ENCODE peak calls at places on chromosomes 11 and 22, in six cellular contexts. One of them, this sample, is unnamed.

GRCh38 chr11:109960831-109961230 is 132.4 kb upstream of the ZC3H12C start:
- DNase-seq in effector CD4-positive, alpha-beta T cell: no peak
- DNase-seq in NCI-H2171: no peak
- DNase-seq in endothelial cell: no peak
- DNase-seq in IMR-90: peak; percentile 79
- DNase-seq in head of caudate nucleus: no peak
- DNase-seq in this sample: no peak

GRCh38 chr22:19658967-19659804 is 55.1 kb upstream of the SEPTIN5 start:
- DNase-seq in NCI-H2171: no peak
- DNase-seq in endothelial cell: no peak
- DNase-seq in effector CD4-positive, alpha-beta T cell: no peak
- DNase-seq in IMR-90: no peak
- DNase-seq in head of caudate nucleus: peak; percentile 25
- DNase-seq in this sample: peak; percentile 30

GRCh38 chr11:121645596-121645995 is 192.8 kb upstream of the SORL1-AS1 start:
- DNase-seq in effector CD4-positive, alpha-beta T cell: no peak
- DNase-seq in endothelial cell: no peak
- DNase-seq in IMR-90: peak; percentile 68
- DNase-seq in NCI-H2171: no peak
- DNase-seq in head of caudate nucleus: no peak
- DNase-seq in this sample: no peak

GRCh38 chr11:1598816-1599215 is 722 bp upstream of the KRTAP5-2 start:
- DNase-seq in endothelial cell: no peak
- DNase-seq in head of caudate nucleus: no peak
- DNase-seq in IMR-90: no peak
- DNase-seq in NCI-H2171: no peak
- DNase-seq in effector CD4-positive, alpha-beta T cell: no peak
- DNase-seq in this sample: no peak

GRCh38 chr11:120766318-120766717 is 254.8 kb downstream of the GRIK4 start:
- DNase-seq in effector CD4-positive, alpha-beta T cell: no peak
- DNase-seq in NCI-H2171: no peak
- DNase-seq in head of caudate nucleus: no peak
- DNase-seq in IMR-90: no peak
- DNase-seq in endothelial cell: no peak
- DNase-seq in this sample: no peak

GRCh38 chr11:8584511-8584910 is 9.5 kb downstream of the STK33 start:
- DNase-seq in NCI-H2171: no peak
- DNase-seq in head of caudate nucleus: no peak
- DNase-seq in IMR-90: no peak
- DNase-seq in effector CD4-positive, alpha-beta T cell: no peak
- DNase-seq in endothelial cell: no peak
- DNase-seq in this sample: no peak

GRCh38 chr11:3002346-3002745 is 10.2 kb upstream of the NAP1L4 start:
- DNase-seq in effector CD4-positive, alpha-beta T cell: no peak
- DNase-seq in head of caudate nucleus: peak; percentile 37
- DNase-seq in NCI-H2171: no peak
- DNase-seq in endothelial cell: no peak
- DNase-seq in IMR-90: no peak
- DNase-seq in this sample: no peak

GRCh38 chr22:46514592-46515207 is 22.7 kb downstream of the CELSR1 start:
- DNase-seq in NCI-H2171: no peak
- DNase-seq in IMR-90: peak; percentile 69
- DNase-seq in endothelial cell: no peak
- DNase-seq in head of caudate nucleus: no peak
- DNase-seq in effector CD4-positive, alpha-beta T cell: no peak
- DNase-seq in this sample: no peak

GRCh38 chr11:123299721-123300120 is 104.7 kb upstream of the CLMP start:
- DNase-seq in NCI-H2171: no peak
- DNase-seq in IMR-90: no peak
- DNase-seq in head of caudate nucleus: no peak
- DNase-seq in effector CD4-positive, alpha-beta T cell: no peak
- DNase-seq in endothelial cell: no peak
- DNase-seq in this sample: no peak

GRCh38 chr22:21936151-21936778 is 16.4 kb downstream of the PPM1F start:
- DNase-seq in NCI-H2171: no peak
- DNase-seq in effector CD4-positive, alpha-beta T cell: no peak
- DNase-seq in endothelial cell: no peak
- DNase-seq in head of caudate nucleus: peak; percentile 76
- DNase-seq in IMR-90: peak; percentile 16
- DNase-seq in this sample: no peak

GRCh38 chr11:35287491-35287890 is 131.9 kb downstream of the SLC1A2 start:
- DNase-seq in effector CD4-positive, alpha-beta T cell: no peak
- DNase-seq in head of caudate nucleus: no peak
- DNase-seq in IMR-90: no peak
- DNase-seq in endothelial cell: no peak
- DNase-seq in NCI-H2171: no peak
- DNase-seq in this sample: no peak

GRCh38 chr11:1298695-1299492 is 10.5 kb downstream of the TOLLIP start:
- DNase-seq in effector CD4-positive, alpha-beta T cell: no peak
- DNase-seq in endothelial cell: no peak
- DNase-seq in head of caudate nucleus: peak; percentile 83
- DNase-seq in NCI-H2171: no peak
- DNase-seq in IMR-90: peak; percentile 59
- DNase-seq in this sample: no peak

GRCh38 chr11:72932132-72932570 is 117.9 kb downstream of the ATG16L2 start:
- DNase-seq in effector CD4-positive, alpha-beta T cell: no peak
- DNase-seq in head of caudate nucleus: no peak
- DNase-seq in IMR-90: peak; percentile 72
- DNase-seq in endothelial cell: no peak
- DNase-seq in NCI-H2171: no peak
- DNase-seq in this sample: no peak

GRCh38 chr11:30128269-30128932 is 102.4 kb upstream of the FSHB start:
- DNase-seq in IMR-90: peak; percentile 60
- DNase-seq in endothelial cell: no peak
- DNase-seq in head of caudate nucleus: no peak
- DNase-seq in NCI-H2171: no peak
- DNase-seq in effector CD4-positive, alpha-beta T cell: no peak
- DNase-seq in this sample: peak; percentile 18

GRCh38 chr22:33757041-33757440 is 163.2 kb downstream of the LARGE1 start:
- DNase-seq in NCI-H2171: no peak
- DNase-seq in endothelial cell: no peak
- DNase-seq in effector CD4-positive, alpha-beta T cell: no peak
- DNase-seq in head of caudate nucleus: no peak
- DNase-seq in IMR-90: no peak
- DNase-seq in this sample: no peak

GRCh38 chr11:75492181-75492820 is 33.4 kb downstream of the GDPD5 start:
- DNase-seq in IMR-90: peak; percentile 20
- DNase-seq in head of caudate nucleus: no peak
- DNase-seq in effector CD4-positive, alpha-beta T cell: peak; percentile 31
- DNase-seq in endothelial cell: peak; percentile 28
- DNase-seq in NCI-H2171: no peak
- DNase-seq in this sample: no peak

GRCh38 chr11:12165237-12165875 is 55.0 kb downstream of the MICAL2 start:
- DNase-seq in head of caudate nucleus: no peak
- DNase-seq in IMR-90: no peak
- DNase-seq in effector CD4-positive, alpha-beta T cell: no peak
- DNase-seq in NCI-H2171: no peak
- DNase-seq in endothelial cell: no peak
- DNase-seq in this sample: no peak

GRCh38 chr11:66106786-66107599 is 36.9 kb downstream of the PACS1 start:
- DNase-seq in effector CD4-positive, alpha-beta T cell: no peak
- DNase-seq in endothelial cell: no peak
- DNase-seq in IMR-90: no peak
- DNase-seq in NCI-H2171: no peak
- DNase-seq in head of caudate nucleus: no peak
- DNase-seq in this sample: no peak

GRCh38 chr11:28529540-28530410 is 421.6 kb downstream of the METTL15 start:
- DNase-seq in IMR-90: peak; percentile 82
- DNase-seq in NCI-H2171: peak; percentile 2
- DNase-seq in endothelial cell: peak; percentile 15
- DNase-seq in effector CD4-positive, alpha-beta T cell: no peak
- DNase-seq in head of caudate nucleus: no peak
- DNase-seq in this sample: peak; percentile 9

GRCh38 chr11:119727523-119728081 is 1.4 kb downstream of the NECTIN1 start:
- DNase-seq in IMR-90: no peak
- DNase-seq in head of caudate nucleus: peak; percentile 53
- DNase-seq in endothelial cell: peak; percentile 37
- DNase-seq in NCI-H2171: no peak
- DNase-seq in effector CD4-positive, alpha-beta T cell: peak; percentile 12
- DNase-seq in this sample: peak; percentile 45

GRCh38 chr11:20112291-20113146 is 47.8 kb downstream of the DBX1 start:
- DNase-seq in NCI-H2171: peak; percentile 24
- DNase-seq in endothelial cell: no peak
- DNase-seq in effector CD4-positive, alpha-beta T cell: no peak
- DNase-seq in head of caudate nucleus: peak; percentile 81
- DNase-seq in IMR-90: peak; percentile 97
- DNase-seq in this sample: peak; percentile 83

GRCh38 chr11:28701760-28702449 is 593.7 kb downstream of the METTL15 start:
- DNase-seq in NCI-H2171: no peak
- DNase-seq in IMR-90: no peak
- DNase-seq in endothelial cell: no peak
- DNase-seq in effector CD4-positive, alpha-beta T cell: no peak
- DNase-seq in head of caudate nucleus: no peak
- DNase-seq in this sample: no peak

GRCh38 chr11:118705796-118706545 is 26.5 kb upstream of the TREH start:
- DNase-seq in IMR-90: no peak
- DNase-seq in NCI-H2171: no peak
- DNase-seq in head of caudate nucleus: no peak
- DNase-seq in endothelial cell: no peak
- DNase-seq in effector CD4-positive, alpha-beta T cell: no peak
- DNase-seq in this sample: no peak

GRCh38 chr11:75326439-75326810 is 25.0 kb downstream of the ARRB1 start:
- DNase-seq in NCI-H2171: no peak
- DNase-seq in effector CD4-positive, alpha-beta T cell: no peak
- DNase-seq in endothelial cell: no peak
- DNase-seq in head of caudate nucleus: no peak
- DNase-seq in IMR-90: no peak
- DNase-seq in this sample: peak; percentile 39

GRCh38 chr11:76640540-76640939 is 30.0 kb downstream of the LRRC32 start:
- DNase-seq in endothelial cell: peak; percentile 0
- DNase-seq in effector CD4-positive, alpha-beta T cell: no peak
- DNase-seq in NCI-H2171: no peak
- DNase-seq in head of caudate nucleus: peak; percentile 16
- DNase-seq in IMR-90: no peak
- DNase-seq in this sample: no peak

GRCh38 chr22:50032109-50032871 is 19.7 kb upstream of the IL17REL start:
- DNase-seq in effector CD4-positive, alpha-beta T cell: no peak
- DNase-seq in IMR-90: no peak
- DNase-seq in endothelial cell: no peak
- DNase-seq in head of caudate nucleus: no peak
- DNase-seq in NCI-H2171: no peak
- DNase-seq in this sample: no peak

GRCh38 chr22:20750461-20751184 is 23.3 kb upstream of the SERPIND1 start:
- DNase-seq in effector CD4-positive, alpha-beta T cell: no peak
- DNase-seq in endothelial cell: no peak
- DNase-seq in IMR-90: peak; percentile 90
- DNase-seq in NCI-H2171: no peak
- DNase-seq in head of caudate nucleus: peak; percentile 72
- DNase-seq in this sample: peak; percentile 77

GRCh38 chr11:132451942-132452601 is 1080.2 kb downstream of the OPCML start:
- DNase-seq in IMR-90: no peak
- DNase-seq in endothelial cell: no peak
- DNase-seq in head of caudate nucleus: no peak
- DNase-seq in effector CD4-positive, alpha-beta T cell: no peak
- DNase-seq in NCI-H2171: no peak
- DNase-seq in this sample: no peak